ENCODE peak calls at places on chromosome 7, in six cellular contexts. K is neural progenitor cell, M is OCI-LY7, E is PC-9, T is MM.1S, I is IMR-90. B is an unnamed sample. For H4K20me1, the result is how much of the 10 kb centered on the place peaks cover.

GRCh38 chr7:112371721-112372120 is 78.5 kb upstream of the IFRD1 start:
- DNase-seq in K (no peak), I (peak), M (no peak), E (no peak), T (no peak), B (no peak)

GRCh38 chr7:33805630-33806233 is 99.6 kb upstream of the BMPER start:
- DNase-seq in I (peak), E (no peak), M (no peak), K (no peak), T (no peak), B (no peak)

GRCh38 chr7:151601521-151602305 is 82.0 kb upstream of the RHEB start:
- DNase-seq in M (no peak), K (no peak), E (no peak), I (no peak), T (no peak), B (no peak)

GRCh38 chr7:17986826-17987225 is 40.8 kb downstream of the PRPS1L1 start:
- DNase-seq in I (peak), E (no peak), M (no peak), T (no peak), K (no peak), B (no peak)

GRCh38 chr7:105257338-105257737 is 131.4 kb downstream of the SRPK2 start:
- DNase-seq in E (no peak), M (peak), I (no peak), K (no peak), T (peak), B (no peak)

GRCh38 chr7:47473499-47474210 is 108.3 kb downstream of the TNS3 start:
- DNase-seq in M (peak), I (peak), K (no peak), T (peak), E (no peak), B (no peak)

GRCh38 chr7:2628891-2629290 is 2.9 kb upstream of the TTYH3 start:
- DNase-seq in I (no peak), M (no peak), T (no peak), E (no peak), K (no peak), B (no peak)

GRCh38 chr7:2313450-2314208 is 612 bp downstream of the SNX8 start:
- DNase-seq in T (no peak), I (no peak), K (no peak), E (peak), M (peak), B (no peak)

GRCh38 chr7:66871076-66871475 is 49.9 kb upstream of the TMEM248 start:
- DNase-seq in I (no peak), E (no peak), M (no peak), K (no peak), T (no peak), B (no peak)

GRCh38 chr7:45890902-45891461 is 2.7 kb downstream of the IGFBP1 start:
- DNase-seq in M (peak), E (no peak), I (peak), T (peak), K (peak), B (peak)

GRCh38 chr7:158057446-158057845 is 530.2 kb downstream of the PTPRN2 start:
- DNase-seq in M (no peak), I (no peak), T (no peak), E (no peak), K (no peak), B (no peak)

GRCh38 chr7:44280993-44281721 is 44.2 kb downstream of the CAMK2B start:
- DNase-seq in I (no peak), M (no peak), T (no peak), K (no peak), E (no peak), B (no peak)

GRCh38 chr7:158944950-158945349 is 88.6 kb downstream of the DYNC2I1 start:
- DNase-seq in T (no peak), K (no peak), M (no peak), I (no peak), E (no peak), B (no peak)

GRCh38 chr7:32868116-32868515 is 23.4 kb downstream of the KBTBD2 start:
- DNase-seq in K (no peak), T (no peak), E (no peak), M (no peak), I (no peak), B (no peak)

GRCh38 chr7:296546-296945 is 6.6 kb downstream of the FOXL3 start:
- DNase-seq in K (no peak), I (no peak), M (no peak), T (no peak), E (no peak), B (no peak)

GRCh38 chr7:30164567-30164966 is 29.8 kb downstream of the MTURN start:
- DNase-seq in M (peak), T (peak), E (peak), K (peak), I (peak), B (peak)

GRCh38 chr7:153151766-153152165 is 392.2 kb downstream of the ACTR3B start:
- DNase-seq in M (no peak), T (no peak), E (no peak), I (no peak), K (no peak), B (no peak)

GRCh38 chr7:94907420-94908203 is at the start of gene PPP1R9A:
- DNase-seq in K (peak), E (peak), I (no peak), T (peak), M (no peak), B (peak)

GRCh38 chr7:106284516-106285050 is at the start of gene NAMPT:
- DNase-seq in I (no peak), M (peak), T (peak), E (peak), K (peak), B (peak)

GRCh38 chr7:147650991-147651390 is 939.6 kb upstream of the C7orf33 start:
- DNase-seq in T (no peak), M (no peak), K (no peak), E (no peak), I (no peak), B (no peak)

GRCh38 chr7:159016591-159016990 is 128.1 kb downstream of the VIPR2 start:
- DNase-seq in K (no peak), E (no peak), I (no peak), T (no peak), M (no peak), B (no peak)

GRCh38 chr7:156780724-156781455 is 112.1 kb downstream of the LMBR1 start:
- DNase-seq in T (no peak), M (peak), E (no peak), I (no peak), K (no peak), B (no peak)

GRCh38 chr7:89687266-89687665 is 467.0 kb upstream of the STEAP1 start:
- DNase-seq in K (no peak), T (no peak), I (no peak), E (no peak), M (no peak), B (no peak)

GRCh38 chr7:100127866-100128601 is 1.3 kb downstream of the MBLAC1 start:
- DNase-seq in M (peak), I (no peak), T (peak), K (peak), E (no peak), B (peak)

DNA sequence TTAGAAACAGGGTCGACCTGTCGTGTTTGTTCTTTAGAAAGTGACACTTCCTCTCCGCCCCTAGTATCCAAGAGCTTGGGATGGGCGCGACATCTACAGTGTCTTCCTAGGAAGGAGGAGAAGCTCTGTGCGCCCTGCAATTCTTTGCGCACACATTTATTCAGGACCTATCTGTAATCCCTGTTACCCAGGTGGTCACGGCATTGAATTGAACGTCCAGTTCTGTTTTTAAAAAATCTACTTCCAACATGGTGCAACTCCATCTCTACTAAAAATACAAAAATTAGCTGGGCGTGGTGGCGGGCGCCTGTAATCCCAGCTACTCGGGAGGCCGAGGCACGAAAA is 602 bp upstream of the LAMB1 start:
- DNase-seq in M (no peak), K (no peak), T (no peak), I (no peak), E (no peak), B (peak)
- H2AFZ ChIP-seq in M (no peak), K (peak), T (no peak), I (peak), E (peak), B (peak)

DNA sequence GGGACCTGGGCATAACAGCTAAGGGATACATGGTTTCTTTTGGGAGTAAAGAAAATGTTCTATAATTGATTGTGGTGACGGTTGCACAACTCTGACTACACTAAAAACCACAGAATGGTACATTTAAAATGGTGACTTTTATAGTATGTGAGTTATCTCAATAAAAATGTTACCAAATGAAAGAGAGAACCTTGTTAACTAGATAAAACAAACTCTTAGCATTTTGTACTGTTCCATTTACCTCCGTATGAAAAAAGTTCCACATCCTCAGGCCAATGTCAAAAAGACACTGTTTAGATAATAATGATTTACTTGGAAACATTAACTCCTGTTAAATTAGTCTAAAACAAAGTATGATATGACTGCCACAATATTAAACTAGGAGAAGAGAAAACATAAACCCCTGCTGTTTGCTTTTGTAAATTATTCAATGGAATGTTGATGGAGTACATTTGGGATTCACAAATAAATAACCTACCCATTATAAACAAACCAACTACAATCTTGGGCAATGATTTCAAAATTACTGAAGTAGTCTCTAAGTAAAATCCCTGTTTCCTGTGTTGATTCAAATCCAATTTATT is 60.7 kb downstream of the SMURF1 start:
- DNase-seq in T (no peak), I (peak), E (no peak), K (no peak), M (no peak), B (no peak)
- H4K20me1 ChIP-seq in T (under half), I (half or more), E (half or more), K (under half), M (under half), B (under half)

DNA sequence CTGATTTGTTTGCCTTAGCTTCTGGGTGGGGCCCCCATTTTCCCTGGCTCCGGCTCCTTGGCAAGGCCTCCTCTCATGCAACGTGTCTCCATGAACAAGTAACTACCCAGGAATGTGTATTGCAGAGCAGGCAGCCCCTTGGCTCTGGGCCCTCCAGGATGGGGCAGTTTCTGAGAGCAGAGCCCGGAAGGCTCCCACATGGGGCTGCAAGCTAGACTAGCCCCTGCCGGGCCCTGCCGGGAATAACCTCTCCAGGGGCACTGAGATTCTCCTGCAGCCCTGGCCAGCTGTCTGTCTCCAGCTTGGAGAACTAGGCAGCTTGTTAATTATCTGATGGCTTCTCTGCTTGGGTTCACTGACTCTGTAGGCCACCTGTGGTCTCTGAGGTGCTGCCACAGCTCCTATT is 184.0 kb upstream of the INHBA start:
- DNase-seq in I (peak), E (peak), K (no peak), T (no peak), M (no peak), B (peak)
- H2AFZ ChIP-seq in I (peak), E (no peak), K (no peak), T (no peak), M (no peak), B (no peak)

GRCh38 chr7:149154021-149154420 is 6.8 kb downstream of the ZNF398 start:
- DNase-seq in T (no peak), E (no peak), M (no peak), I (no peak), K (no peak), B (no peak)
- H4K20me1 ChIP-seq in T (under half), E (under half), M (under half), I (under half), K (under half), B (half or more)

DNA sequence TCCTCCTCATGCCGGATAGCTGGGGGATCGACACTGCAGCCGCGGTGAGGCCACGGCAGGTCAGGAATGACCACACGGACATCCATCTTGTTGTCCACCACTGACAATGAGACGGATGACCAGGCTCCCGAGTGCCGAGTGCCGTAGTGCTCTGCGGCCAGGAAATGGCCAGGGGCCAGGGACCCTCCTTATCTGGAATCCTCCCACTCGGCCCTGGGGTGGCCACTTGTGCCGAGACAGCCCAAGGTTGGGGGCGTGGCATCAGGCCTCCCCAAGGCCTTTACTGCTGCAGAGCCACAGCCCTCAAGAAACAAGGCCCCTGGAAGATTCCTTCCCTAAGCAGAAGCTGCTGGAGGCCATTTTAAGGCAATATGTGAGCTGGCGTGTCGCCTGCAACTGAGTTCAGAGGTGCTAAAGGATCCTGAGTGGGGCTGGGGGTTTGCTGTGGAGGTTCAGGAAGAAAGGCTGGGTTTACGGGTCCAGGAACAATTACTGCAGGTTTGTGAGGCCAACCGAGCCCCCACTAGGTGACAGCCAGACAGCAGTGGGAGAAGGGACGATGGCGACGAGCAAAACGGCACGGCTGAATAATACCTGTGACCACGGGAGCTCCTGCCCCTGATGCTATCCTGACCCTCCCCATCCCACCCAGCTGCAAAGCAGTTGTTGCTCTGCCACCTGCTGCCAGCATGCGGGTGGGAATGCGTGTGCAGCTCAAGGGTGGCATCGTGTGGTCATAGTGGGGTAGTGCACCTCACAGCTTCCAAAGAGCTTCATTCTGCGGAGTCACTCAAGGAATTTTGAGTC is 31.6 kb upstream of the LEP start:
- DNase-seq in I (peak), E (peak), K (peak), T (peak), M (peak), B (peak)
- H2AFZ ChIP-seq in I (peak), E (no peak), K (no peak), T (no peak), M (no peak), B (no peak)